ENCODE peak calls at places on chromosome 3, in five cellular contexts. One of them, this sample, is unnamed.

GRCh38 chr3:126266291-126266840 is 86.0 kb upstream of the ALDH1L1 start:
- DNase-seq in GM23248: peak; percentile 45
- DNase-seq in ovary: peak; percentile 90
- DNase-seq in mesenchymal stem cell: peak; percentile 30
- DNase-seq in esophagus muscularis mucosa: no peak
- DNase-seq in this sample: no peak

GRCh38 chr3:119635719-119636118 is 24.7 kb downstream of the POPDC2 start:
- DNase-seq in ovary: no peak
- DNase-seq in mesenchymal stem cell: no peak
- DNase-seq in esophagus muscularis mucosa: no peak
- DNase-seq in GM23248: peak; percentile 39
- DNase-seq in this sample: no peak

GRCh38 chr3:189513281-189514151 is 117.7 kb upstream of the TP63 start:
- DNase-seq in esophagus muscularis mucosa: no peak
- DNase-seq in ovary: no peak
- DNase-seq in mesenchymal stem cell: no peak
- DNase-seq in GM23248: no peak
- DNase-seq in this sample: no peak

GRCh38 chr3:112653209-112653871 is 12.4 kb upstream of the CCDC80 start:
- DNase-seq in GM23248: peak; percentile 97
- DNase-seq in esophagus muscularis mucosa: no peak
- DNase-seq in ovary: no peak
- DNase-seq in mesenchymal stem cell: peak; percentile 90
- DNase-seq in this sample: no peak

GRCh38 chr3:15753056-15753710 is 44.6 kb downstream of the ANKRD28 start:
- DNase-seq in ovary: no peak
- DNase-seq in GM23248: no peak
- DNase-seq in esophagus muscularis mucosa: no peak
- DNase-seq in mesenchymal stem cell: no peak
- DNase-seq in this sample: no peak

GRCh38 chr3:139941580-139941979 is 6.6 kb downstream of the CLSTN2 start:
- DNase-seq in mesenchymal stem cell: no peak
- DNase-seq in esophagus muscularis mucosa: peak; percentile 70
- DNase-seq in ovary: no peak
- DNase-seq in GM23248: no peak
- DNase-seq in this sample: no peak

GRCh38 chr3:11635671-11636371 is 7.9 kb downstream of the VGLL4 start:
- DNase-seq in GM23248: peak; percentile 39
- DNase-seq in ovary: no peak
- DNase-seq in mesenchymal stem cell: no peak
- DNase-seq in esophagus muscularis mucosa: no peak
- DNase-seq in this sample: no peak

GRCh38 chr3:107704477-107704876 is 181.7 kb downstream of the BBX start:
- DNase-seq in GM23248: peak; percentile 58
- DNase-seq in ovary: no peak
- DNase-seq in mesenchymal stem cell: peak; percentile 56
- DNase-seq in esophagus muscularis mucosa: no peak
- DNase-seq in this sample: no peak

GRCh38 chr3:143445118-143445517 is 325.5 kb downstream of the CHST2 start:
- DNase-seq in mesenchymal stem cell: peak; percentile 64
- DNase-seq in GM23248: peak; percentile 58
- DNase-seq in esophagus muscularis mucosa: no peak
- DNase-seq in ovary: no peak
- DNase-seq in this sample: no peak

GRCh38 chr3:151879684-151880282 is 6.3 kb downstream of the SUCNR1 start:
- DNase-seq in ovary: no peak
- DNase-seq in mesenchymal stem cell: no peak
- DNase-seq in GM23248: no peak
- DNase-seq in esophagus muscularis mucosa: no peak
- DNase-seq in this sample: no peak

GRCh38 chr3:2452249-2452648 is 353.6 kb downstream of the CNTN4 start:
- DNase-seq in esophagus muscularis mucosa: no peak
- DNase-seq in mesenchymal stem cell: no peak
- DNase-seq in ovary: no peak
- DNase-seq in GM23248: no peak
- DNase-seq in this sample: no peak

GRCh38 chr3:139327231-139327630 is 16.6 kb upstream of the MRPS22 start:
- DNase-seq in ovary: no peak
- DNase-seq in GM23248: no peak
- DNase-seq in mesenchymal stem cell: no peak
- DNase-seq in esophagus muscularis mucosa: no peak
- DNase-seq in this sample: no peak

GRCh38 chr3:107271787-107272387 is 105.4 kb upstream of the CCDC54 start:
- DNase-seq in mesenchymal stem cell: peak; percentile 60
- DNase-seq in ovary: no peak
- DNase-seq in GM23248: peak; percentile 82
- DNase-seq in esophagus muscularis mucosa: no peak
- DNase-seq in this sample: no peak

GRCh38 chr3:115341208-115341607 is 194.1 kb upstream of the ZBTB20 start:
- DNase-seq in mesenchymal stem cell: peak; percentile 64
- DNase-seq in esophagus muscularis mucosa: no peak
- DNase-seq in ovary: no peak
- DNase-seq in GM23248: peak; percentile 79
- DNase-seq in this sample: peak; percentile 36

GRCh38 chr3:72753495-72753894 is 94.8 kb downstream of the SHQ1 start:
- DNase-seq in GM23248: no peak
- DNase-seq in esophagus muscularis mucosa: no peak
- DNase-seq in mesenchymal stem cell: no peak
- DNase-seq in ovary: no peak
- DNase-seq in this sample: no peak

GRCh38 chr3:156307704-156308103 is 187.3 kb downstream of the KCNAB1 start:
- DNase-seq in ovary: peak; percentile 75
- DNase-seq in esophagus muscularis mucosa: no peak
- DNase-seq in GM23248: peak; percentile 80
- DNase-seq in mesenchymal stem cell: no peak
- DNase-seq in this sample: peak; percentile 53

GRCh38 chr3:127092776-127093175 is 100.2 kb upstream of the PRR23E start:
- DNase-seq in mesenchymal stem cell: no peak
- DNase-seq in esophagus muscularis mucosa: no peak
- DNase-seq in ovary: no peak
- DNase-seq in GM23248: peak; percentile 5
- DNase-seq in this sample: no peak

GRCh38 chr3:177553586-177553985 is 356.3 kb upstream of the TBL1XR1 start:
- DNase-seq in esophagus muscularis mucosa: no peak
- DNase-seq in mesenchymal stem cell: no peak
- DNase-seq in GM23248: no peak
- DNase-seq in ovary: no peak
- DNase-seq in this sample: no peak

GRCh38 chr3:188262913-188263683 is 109.1 kb downstream of the LPP start:
- DNase-seq in ovary: no peak
- DNase-seq in GM23248: peak; percentile 84
- DNase-seq in mesenchymal stem cell: peak; percentile 91
- DNase-seq in esophagus muscularis mucosa: no peak
- DNase-seq in this sample: peak; percentile 73

GRCh38 chr3:26637698-26638097 is 15.1 kb downstream of the LRRC3B start:
- DNase-seq in mesenchymal stem cell: no peak
- DNase-seq in GM23248: no peak
- DNase-seq in ovary: no peak
- DNase-seq in esophagus muscularis mucosa: no peak
- DNase-seq in this sample: no peak

GRCh38 chr3:29694331-29694730 is 413.5 kb downstream of the RBMS3 start:
- DNase-seq in GM23248: peak; percentile 39
- DNase-seq in mesenchymal stem cell: no peak
- DNase-seq in esophagus muscularis mucosa: no peak
- DNase-seq in ovary: no peak
- DNase-seq in this sample: no peak

DNA sequence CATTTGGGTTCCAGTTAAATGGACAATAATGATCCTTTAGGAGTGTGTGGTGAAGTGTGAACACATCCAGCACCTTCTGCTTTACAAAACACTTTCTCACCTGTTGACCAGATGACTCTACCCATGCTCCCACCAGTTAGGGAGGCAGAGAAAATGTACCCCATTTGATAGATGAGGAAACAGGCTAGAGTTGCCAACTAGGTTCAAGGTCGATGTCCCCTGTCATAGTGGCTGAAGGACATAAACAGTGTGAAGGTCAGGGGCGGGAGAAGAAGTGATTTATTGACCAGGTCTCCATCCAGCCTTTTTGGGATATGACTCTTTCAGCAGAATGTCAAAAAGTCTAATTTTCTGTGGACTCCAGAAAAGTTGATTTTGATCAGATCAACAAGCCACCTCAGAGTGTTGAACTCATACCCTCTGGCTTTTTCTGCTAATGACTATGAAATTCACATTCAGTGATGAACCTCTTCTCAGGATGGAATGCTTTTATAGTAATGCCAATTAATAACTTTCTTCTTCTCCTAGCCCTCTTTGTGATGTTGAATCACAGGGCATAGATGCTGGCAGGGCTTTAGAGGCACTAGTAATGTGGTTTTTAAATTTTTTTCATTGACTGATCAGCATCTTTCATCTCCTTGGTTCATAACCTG is 57.5 kb downstream of the CPN2 start:
- DNase-seq in ovary: peak; percentile 4
- DNase-seq in GM23248: no peak
- DNase-seq in mesenchymal stem cell: no peak
- DNase-seq in esophagus muscularis mucosa: no peak
- DNase-seq in this sample: no peak
- H3K27ac ChIP-seq in ovary: no peak overlapping the region
- H3K27ac ChIP-seq in GM23248: no peak overlapping the region
- H3K27ac ChIP-seq in mesenchymal stem cell: no peak overlapping the region
- H3K27ac ChIP-seq in esophagus muscularis mucosa: no peak overlapping the region
- H3K27ac ChIP-seq in this sample: no peak overlapping the region

DNA sequence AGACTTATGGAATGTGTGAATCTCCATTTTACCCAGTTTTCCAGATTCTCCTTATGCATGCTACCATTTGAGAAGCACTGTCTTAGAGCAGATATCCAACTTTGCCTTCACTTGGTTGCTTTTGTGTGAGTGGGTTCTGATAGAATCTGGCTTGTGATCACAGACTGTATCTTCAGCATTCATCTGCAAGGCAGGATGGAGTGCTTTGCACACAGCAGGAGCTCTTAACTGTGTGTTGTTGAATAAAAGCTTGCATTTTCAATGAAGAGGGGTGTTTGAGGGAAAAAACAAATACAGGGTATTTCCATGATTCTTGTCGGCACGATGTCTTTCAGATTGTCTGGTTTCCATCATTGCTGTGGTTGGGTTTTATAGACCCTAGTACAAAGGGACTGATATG is 24.4 kb downstream of the IL1RAP start:
- DNase-seq in ovary: no peak
- DNase-seq in GM23248: no peak
- DNase-seq in mesenchymal stem cell: no peak
- DNase-seq in esophagus muscularis mucosa: no peak
- DNase-seq in this sample: no peak
- H3K27me3 ChIP-seq in ovary: no peaks in the 10 kb centered on the region
- H3K27me3 ChIP-seq in GM23248: no peaks in the 10 kb centered on the region
- H3K27me3 ChIP-seq in mesenchymal stem cell: no peaks in the 10 kb centered on the region
- H3K27me3 ChIP-seq in esophagus muscularis mucosa: no peaks in the 10 kb centered on the region
- H3K27me3 ChIP-seq in this sample: no peaks in the 10 kb centered on the region

DNA sequence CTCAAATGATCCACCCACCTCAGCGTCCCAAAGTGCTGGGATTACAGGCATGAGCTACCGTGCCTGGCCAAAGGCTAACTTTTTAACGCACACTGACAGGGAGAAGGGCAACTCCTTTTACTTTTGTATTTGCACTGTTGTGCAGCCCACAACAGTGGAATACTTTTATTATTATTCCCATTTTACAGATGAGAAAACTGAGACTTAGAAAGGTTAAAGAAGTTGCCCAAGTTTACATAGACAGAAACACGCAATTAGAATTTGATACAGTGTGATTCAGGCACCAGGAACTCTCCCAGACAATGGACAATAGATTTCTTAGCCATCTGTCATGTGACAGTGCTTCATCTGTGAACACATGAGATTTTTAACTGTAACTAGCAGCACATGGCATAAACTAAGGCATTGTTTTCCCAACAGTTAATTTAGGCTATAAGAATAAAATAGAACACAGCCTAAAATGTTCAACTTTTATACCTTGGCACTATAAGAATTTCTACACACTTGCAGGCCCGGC is 18.8 kb downstream of the STAG1 start:
- DNase-seq in mesenchymal stem cell: no peak
- DNase-seq in esophagus muscularis mucosa: no peak
- DNase-seq in ovary: no peak
- DNase-seq in GM23248: peak; percentile 20
- DNase-seq in this sample: no peak
- H3K4me1 ChIP-seq in mesenchymal stem cell: no peaks in the 10 kb centered on the region
- H3K4me1 ChIP-seq in esophagus muscularis mucosa: peaks cover 41% of the 10 kb centered on the region
- H3K4me1 ChIP-seq in ovary: peaks cover 13% of the 10 kb centered on the region
- H3K4me1 ChIP-seq in GM23248: peaks cover 13% of the 10 kb centered on the region
- H3K4me1 ChIP-seq in this sample: peaks cover 33% of the 10 kb centered on the region

DNA sequence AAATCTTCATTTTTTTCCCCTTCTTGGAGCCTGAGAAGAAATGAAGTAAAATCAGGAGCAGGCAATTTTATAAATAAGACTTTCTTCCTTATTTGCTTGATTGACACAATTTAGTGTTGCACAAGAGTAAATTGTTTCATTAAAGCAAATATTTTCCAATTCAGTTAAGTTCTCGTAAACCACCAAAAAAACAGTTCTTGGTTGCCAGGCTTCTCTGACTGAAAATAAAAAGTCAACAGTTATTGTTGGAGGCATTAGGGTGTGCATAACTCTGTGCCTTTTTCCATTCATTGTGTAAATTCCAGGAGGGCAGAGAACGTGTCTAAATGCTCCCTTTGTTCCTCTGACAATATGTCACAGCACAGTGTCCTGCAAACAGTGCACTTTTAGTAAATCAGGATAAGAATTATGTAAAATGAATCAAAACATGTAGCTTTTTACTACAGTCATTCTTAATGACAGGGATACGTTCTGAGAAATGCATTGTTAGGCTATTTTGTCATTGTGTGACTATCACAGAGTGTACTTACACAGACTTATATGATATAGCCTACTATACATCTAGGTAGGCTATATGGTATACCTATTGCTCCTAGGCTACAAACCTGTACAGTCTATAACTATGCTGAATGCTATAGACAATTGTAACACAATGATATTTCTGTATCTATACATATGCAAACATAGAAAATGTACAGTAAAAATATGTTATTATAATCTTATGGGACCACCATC is at the start of gene CP:
- DNase-seq in GM23248: no peak
- DNase-seq in ovary: no peak
- DNase-seq in esophagus muscularis mucosa: no peak
- DNase-seq in mesenchymal stem cell: no peak
- DNase-seq in this sample: peak; percentile 28
- H3K27ac ChIP-seq in GM23248: no peak within 1 kb of the TSS
- H3K27ac ChIP-seq in ovary: no peak within 1 kb of the TSS
- H3K27ac ChIP-seq in esophagus muscularis mucosa: no peak within 1 kb of the TSS
- H3K27ac ChIP-seq in mesenchymal stem cell: no peak within 1 kb of the TSS
- H3K27ac ChIP-seq in this sample: no peak within 1 kb of the TSS

GRCh38 chr3:43307649-43308048 is 21.3 kb downstream of the SNRK start:
- DNase-seq in GM23248: no peak
- DNase-seq in mesenchymal stem cell: no peak
- DNase-seq in ovary: no peak
- DNase-seq in esophagus muscularis mucosa: no peak
- DNase-seq in this sample: no peak
- H3K27me3 ChIP-seq in GM23248: no peaks in the 10 kb centered on the region
- H3K27me3 ChIP-seq in mesenchymal stem cell: no peaks in the 10 kb centered on the region
- H3K27me3 ChIP-seq in ovary: no peaks in the 10 kb centered on the region
- H3K27me3 ChIP-seq in esophagus muscularis mucosa: no peaks in the 10 kb centered on the region
- H3K27me3 ChIP-seq in this sample: no peaks in the 10 kb centered on the region

This sample was measured in SJSA1.